ENCODE peak calls at places on chromosome 9, in five cellular contexts. One of them, this sample, is unnamed.
A peak's percentile ranks its signal among the peaks of the same experiment; 100 is the strongest.

GRCh38 chr9:38371495-38371894 is 21.0 kb upstream of the ALDH1B1 start:
- DNase-seq in uterus: peak; percentile 56
- DNase-seq in heart left ventricle: no peak
- DNase-seq in GM12865: peak; percentile 70
- DNase-seq in foreskin fibroblast: no peak
- DNase-seq in this sample: no peak

GRCh38 chr9:117624106-117624505 is 80.1 kb upstream of the TLR4 start:
- DNase-seq in uterus: no peak
- DNase-seq in heart left ventricle: no peak
- DNase-seq in GM12865: no peak
- DNase-seq in foreskin fibroblast: no peak
- DNase-seq in this sample: no peak

GRCh38 chr9:76717611-76718010 is 46.6 kb upstream of the PCA3 start:
- DNase-seq in uterus: no peak
- DNase-seq in heart left ventricle: no peak
- DNase-seq in GM12865: no peak
- DNase-seq in foreskin fibroblast: peak; percentile 13
- DNase-seq in this sample: no peak

GRCh38 chr9:124574944-124575343 is 67.7 kb upstream of the NR5A1 start:
- DNase-seq in uterus: no peak
- DNase-seq in heart left ventricle: no peak
- DNase-seq in GM12865: no peak
- DNase-seq in foreskin fibroblast: peak; percentile 67
- DNase-seq in this sample: no peak

GRCh38 chr9:125525846-125526619 is 181.0 kb downstream of the MAPKAP1 start:
- DNase-seq in uterus: no peak
- DNase-seq in heart left ventricle: peak; percentile 76
- DNase-seq in GM12865: no peak
- DNase-seq in foreskin fibroblast: peak; percentile 77
- DNase-seq in this sample: no peak

GRCh38 chr9:109806506-109807115 is 26.6 kb downstream of the PALM2AKAP2 start:
- DNase-seq in uterus: no peak
- DNase-seq in heart left ventricle: no peak
- DNase-seq in GM12865: no peak
- DNase-seq in foreskin fibroblast: peak; percentile 52
- DNase-seq in this sample: no peak

GRCh38 chr9:19720374-19720773 is 68.5 kb downstream of the SLC24A2 start:
- DNase-seq in uterus: no peak
- DNase-seq in heart left ventricle: no peak
- DNase-seq in GM12865: peak; percentile 9
- DNase-seq in foreskin fibroblast: no peak
- DNase-seq in this sample: no peak

GRCh38 chr9:126024581-126025230 is 277.5 kb downstream of the PBX3 start:
- DNase-seq in uterus: no peak
- DNase-seq in heart left ventricle: no peak
- DNase-seq in GM12865: no peak
- DNase-seq in foreskin fibroblast: no peak
- DNase-seq in this sample: no peak

GRCh38 chr9:119322137-119322695 is 47.0 kb downstream of the BRINP1 start:
- DNase-seq in uterus: no peak
- DNase-seq in heart left ventricle: peak; percentile 34
- DNase-seq in GM12865: no peak
- DNase-seq in foreskin fibroblast: no peak
- DNase-seq in this sample: peak; percentile 77

GRCh38 chr9:27094640-27095039 is 14.4 kb upstream of the TEK start:
- DNase-seq in uterus: no peak
- DNase-seq in heart left ventricle: no peak
- DNase-seq in GM12865: no peak
- DNase-seq in foreskin fibroblast: peak; percentile 22
- DNase-seq in this sample: no peak

GRCh38 chr9:68925175-68925574 is 88.7 kb downstream of the PRKACG start:
- DNase-seq in uterus: no peak
- DNase-seq in heart left ventricle: no peak
- DNase-seq in GM12865: no peak
- DNase-seq in foreskin fibroblast: no peak
- DNase-seq in this sample: no peak

GRCh38 chr9:115442054-115442453 is 324.1 kb upstream of the TNC start:
- DNase-seq in uterus: no peak
- DNase-seq in heart left ventricle: no peak
- DNase-seq in GM12865: no peak
- DNase-seq in foreskin fibroblast: no peak
- DNase-seq in this sample: no peak

GRCh38 chr9:26034776-26035175 is 356.5 kb upstream of the TUSC1 start:
- DNase-seq in uterus: no peak
- DNase-seq in heart left ventricle: no peak
- DNase-seq in GM12865: no peak
- DNase-seq in foreskin fibroblast: no peak
- DNase-seq in this sample: no peak

GRCh38 chr9:12657998-12658397 is 35.2 kb upstream of the TYRP1 start:
- DNase-seq in uterus: no peak
- DNase-seq in heart left ventricle: no peak
- DNase-seq in GM12865: no peak
- DNase-seq in foreskin fibroblast: no peak
- DNase-seq in this sample: no peak

GRCh38 chr9:37676411-37676830 is 25.7 kb downstream of the FRMPD1 start:
- DNase-seq in uterus: no peak
- DNase-seq in heart left ventricle: peak; percentile 24
- DNase-seq in GM12865: no peak
- DNase-seq in foreskin fibroblast: no peak
- DNase-seq in this sample: no peak

GRCh38 chr9:69121155-69122085 is 52.7 kb upstream of the TJP2 start:
- DNase-seq in uterus: no peak
- DNase-seq in heart left ventricle: peak; percentile 71
- DNase-seq in GM12865: peak; percentile 32
- DNase-seq in foreskin fibroblast: no peak
- DNase-seq in this sample: no peak

GRCh38 chr9:136133191-136133958 is 14.7 kb upstream of the TMEM250 start:
- DNase-seq in uterus: no peak
- DNase-seq in heart left ventricle: no peak
- DNase-seq in GM12865: no peak
- DNase-seq in foreskin fibroblast: no peak
- DNase-seq in this sample: no peak

GRCh38 chr9:28197653-28198052 is 624.4 kb upstream of the C9orf72 start:
- DNase-seq in uterus: no peak
- DNase-seq in heart left ventricle: no peak
- DNase-seq in GM12865: no peak
- DNase-seq in foreskin fibroblast: no peak
- DNase-seq in this sample: no peak

GRCh38 chr9:35385042-35385441 is 104.9 kb upstream of the RUSC2 start:
- DNase-seq in uterus: no peak
- DNase-seq in heart left ventricle: no peak
- DNase-seq in GM12865: no peak
- DNase-seq in foreskin fibroblast: peak; percentile 63
- DNase-seq in this sample: no peak

GRCh38 chr9:135604437-135605237 is 34.7 kb downstream of the GLT6D1 start:
- DNase-seq in uterus: no peak
- DNase-seq in heart left ventricle: peak; percentile 10
- DNase-seq in GM12865: no peak
- DNase-seq in foreskin fibroblast: no peak
- DNase-seq in this sample: peak; percentile 65

GRCh38 chr9:127846451-127847154 is 7.9 kb downstream of the ENG start:
- DNase-seq in uterus: peak; percentile 52
- DNase-seq in heart left ventricle: peak; percentile 78
- DNase-seq in GM12865: no peak
- DNase-seq in foreskin fibroblast: no peak
- DNase-seq in this sample: peak; percentile 89

GRCh38 chr9:115292584-115293271 is 174.8 kb upstream of the TNC start:
- DNase-seq in uterus: no peak
- DNase-seq in heart left ventricle: peak; percentile 42
- DNase-seq in GM12865: no peak
- DNase-seq in foreskin fibroblast: no peak
- DNase-seq in this sample: no peak

GRCh38 chr9:72185561-72185960 is 36.3 kb downstream of the GDA start:
- DNase-seq in uterus: no peak
- DNase-seq in heart left ventricle: no peak
- DNase-seq in GM12865: no peak
- DNase-seq in foreskin fibroblast: no peak
- DNase-seq in this sample: no peak

DNA sequence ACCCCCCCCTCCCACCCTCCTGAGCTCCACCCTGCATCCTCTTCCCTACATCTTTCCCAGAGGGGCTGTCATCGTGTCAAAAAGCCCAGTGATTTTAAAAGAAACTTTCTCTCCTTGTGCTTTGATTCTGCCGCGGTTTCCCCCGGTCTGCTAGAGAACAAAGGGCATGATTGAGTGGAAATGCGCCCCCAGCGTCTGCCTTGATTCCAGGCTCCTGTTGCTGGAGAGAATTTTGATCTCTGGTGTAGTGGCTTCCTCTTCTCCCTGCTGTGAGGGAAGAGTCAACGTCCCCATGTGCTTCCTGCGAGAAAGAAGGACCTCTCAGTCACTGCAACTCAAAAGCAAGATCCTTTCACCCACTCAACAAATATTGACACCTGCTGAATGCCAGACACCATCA is 61.9 kb upstream of the RAPGEF1 start:
- DNase-seq in uterus: no peak
- DNase-seq in heart left ventricle: no peak
- DNase-seq in GM12865: no peak
- DNase-seq in foreskin fibroblast: no peak
- DNase-seq in this sample: no peak
- TF ChIP-seq CTCF in uterus: no peak
- TF ChIP-seq CTCF in heart left ventricle: no peak
- TF ChIP-seq CTCF in GM12865: no peak
- TF ChIP-seq CTCF in foreskin fibroblast: no peak
- TF ChIP-seq CTCF in this sample: no peak

GRCh38 chr9:88387035-88387732 is 1.1 kb upstream of the SPIN1 start:
- DNase-seq in uterus: no peak
- DNase-seq in heart left ventricle: peak; percentile 30
- DNase-seq in GM12865: no peak
- DNase-seq in foreskin fibroblast: no peak
- DNase-seq in this sample: peak; percentile 74

GRCh38 chr9:88387733-88388202 is 476 bp upstream of the SPIN1 start:
- DNase-seq in uterus: peak; percentile 46
- DNase-seq in heart left ventricle: peak; percentile 40
- DNase-seq in GM12865: peak; percentile 17
- DNase-seq in foreskin fibroblast: peak; percentile 43
- DNase-seq in this sample: peak; percentile 82

GRCh38 chr9:88390371-88390990 is 2.2 kb downstream of the SPIN1 start:
- DNase-seq in uterus: no peak
- DNase-seq in heart left ventricle: no peak
- DNase-seq in GM12865: no peak
- DNase-seq in foreskin fibroblast: no peak
- DNase-seq in this sample: no peak

GRCh38 chr9:88388886-88389617 is 808 bp downstream of the SPIN1 start:
- DNase-seq in uterus: peak; percentile 52
- DNase-seq in heart left ventricle: no peak
- DNase-seq in GM12865: peak; percentile 57
- DNase-seq in foreskin fibroblast: peak; percentile 53
- DNase-seq in this sample: peak; percentile 77

DNA sequence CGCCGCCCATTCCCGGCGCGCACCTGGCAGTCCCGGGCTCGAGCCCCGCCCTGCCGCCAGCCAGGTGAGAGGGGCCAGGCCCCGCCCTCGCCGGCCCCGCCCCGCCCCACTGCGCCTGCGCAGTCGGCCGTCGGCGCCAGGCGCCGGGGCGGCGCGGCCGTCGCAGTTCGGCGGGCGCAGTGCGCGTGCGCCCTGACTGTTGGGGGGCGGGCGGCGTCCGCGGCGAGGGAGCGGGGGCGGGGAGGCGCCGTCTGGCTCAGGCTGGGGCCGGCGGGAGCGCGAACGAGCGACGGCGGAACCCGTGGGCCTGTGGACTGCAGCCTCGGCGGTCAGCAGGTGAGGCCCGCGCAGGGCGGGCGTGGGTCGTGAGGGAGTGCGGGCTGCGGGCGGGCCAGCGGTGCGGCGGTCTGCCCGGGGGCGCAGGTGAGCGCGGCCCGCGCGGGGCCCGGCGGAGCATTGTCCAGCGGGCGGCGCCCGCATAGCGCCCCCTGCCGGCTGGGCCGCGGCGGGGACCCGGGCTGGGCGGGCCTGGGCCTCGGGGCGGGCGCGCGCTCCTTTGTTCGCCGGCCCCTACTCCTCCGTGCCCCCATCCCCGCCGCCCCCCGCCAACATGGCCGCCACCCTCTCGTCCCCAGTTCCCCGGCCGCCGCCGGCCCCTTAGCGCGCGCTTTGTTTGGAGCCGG is at the start of gene SPIN1:
- DNase-seq in uterus: peak; percentile 69
- DNase-seq in heart left ventricle: peak; percentile 89
- DNase-seq in GM12865: peak; percentile 88
- DNase-seq in foreskin fibroblast: peak; percentile 61
- DNase-seq in this sample: peak; percentile 82
- TF ChIP-seq CTCF in uterus: peak; percentile 80
- TF ChIP-seq CTCF in heart left ventricle: peak; percentile 44
- TF ChIP-seq CTCF in GM12865: peak; percentile 49
- TF ChIP-seq CTCF in foreskin fibroblast: no peak
- TF ChIP-seq CTCF in this sample: peak; percentile 42

GRCh38 chr9:80146466-80146865 is 574.7 kb downstream of the TLE4 start:
- DNase-seq in uterus: no peak
- DNase-seq in heart left ventricle: no peak
- DNase-seq in GM12865: peak; percentile 9
- DNase-seq in foreskin fibroblast: peak; percentile 26
- DNase-seq in this sample: no peak
- TF ChIP-seq CTCF in uterus: no peak
- TF ChIP-seq CTCF in heart left ventricle: no peak
- TF ChIP-seq CTCF in GM12865: peak; percentile 16
- TF ChIP-seq CTCF in foreskin fibroblast: peak; percentile 22
- TF ChIP-seq CTCF in this sample: no peak

GRCh38 chr9:3446313-3446712 is 79.5 kb downstream of the RFX3 start:
- DNase-seq in uterus: no peak
- DNase-seq in heart left ventricle: no peak
- DNase-seq in GM12865: no peak
- DNase-seq in foreskin fibroblast: no peak
- DNase-seq in this sample: no peak

GRCh38 chr9:3436629-3437028 is 89.2 kb downstream of the RFX3 start:
- DNase-seq in uterus: no peak
- DNase-seq in heart left ventricle: no peak
- DNase-seq in GM12865: no peak
- DNase-seq in foreskin fibroblast: peak; percentile 54
- DNase-seq in this sample: no peak

GRCh38 chr9:3444016-3444415 is 81.8 kb downstream of the RFX3 start:
- DNase-seq in uterus: no peak
- DNase-seq in heart left ventricle: no peak
- DNase-seq in GM12865: no peak
- DNase-seq in foreskin fibroblast: no peak
- DNase-seq in this sample: no peak

GRCh38 chr9:3437031-3437430 is 88.8 kb downstream of the RFX3 start:
- DNase-seq in uterus: no peak
- DNase-seq in heart left ventricle: no peak
- DNase-seq in GM12865: no peak
- DNase-seq in foreskin fibroblast: no peak
- DNase-seq in this sample: no peak

DNA sequence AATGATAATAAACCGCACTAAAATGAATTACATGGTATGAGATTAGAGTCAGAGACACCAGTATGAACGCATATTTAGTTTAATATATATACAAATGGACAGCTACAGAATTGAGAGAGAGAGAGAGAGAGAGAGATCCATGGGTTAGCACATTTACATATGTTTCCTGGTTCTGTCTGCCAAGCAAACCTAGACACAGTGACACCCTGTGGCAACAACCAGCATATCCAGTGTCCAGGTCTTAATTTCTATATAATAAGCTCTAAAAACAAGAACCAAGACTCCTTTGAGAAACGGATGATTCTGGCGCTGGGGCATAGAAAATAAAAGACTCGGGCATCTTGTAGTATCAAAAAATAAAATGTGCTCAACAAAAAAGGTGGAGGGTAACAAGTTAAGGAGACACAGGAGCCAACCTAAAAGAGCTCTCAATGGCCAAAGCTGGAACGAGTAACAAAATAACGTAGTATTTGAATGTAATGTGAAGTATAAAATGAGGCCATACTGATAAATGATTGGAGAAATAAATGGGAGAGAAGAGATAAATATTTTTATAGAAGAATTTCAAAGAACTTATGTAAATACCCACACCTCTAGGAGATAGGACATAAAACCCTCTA is 84.5 kb downstream of the RFX3 start:
- DNase-seq in uterus: no peak
- DNase-seq in heart left ventricle: peak; percentile 26
- DNase-seq in GM12865: peak; percentile 81
- DNase-seq in foreskin fibroblast: peak; percentile 57
- DNase-seq in this sample: no peak
- TF ChIP-seq CTCF in uterus: no peak
- TF ChIP-seq CTCF in heart left ventricle: peak; percentile 41
- TF ChIP-seq CTCF in GM12865: peak; percentile 48
- TF ChIP-seq CTCF in foreskin fibroblast: peak; percentile 58
- TF ChIP-seq CTCF in this sample: no peak

This sample was measured in coronary artery.